ENCODE peak calls at places on chromosomes 12 and 14, in four cellular contexts. Z is trophoblast cell, X is MM.1S, J is IMR-90. Q is an unnamed sample.

GRCh38 chr12:89461649-89462612 is 62.7 kb downstream of the GALNT4 start:
- DNase-seq in Z (peak; percentile 80), X (peak; percentile 88), J (peak; percentile 82), Q (no peak)

GRCh38 chr12:14948672-14949071 is 10.3 kb upstream of the ERP27 start:
- DNase-seq in Z (peak; percentile 42), X (peak; percentile 93), J (peak; percentile 89), Q (no peak)

GRCh38 chr14:54147285-54147684 is 190.7 kb upstream of the BMP4 start:
- DNase-seq in Z (no peak), X (no peak), J (peak; percentile 12), Q (peak; percentile 79)

GRCh38 chr12:46710125-46710743 is 115.6 kb downstream of the SLC38A4 start:
- DNase-seq in Z (no peak), X (no peak), J (no peak), Q (no peak)

GRCh38 chr12:108320503-108321293 is 18.4 kb downstream of the CMKLR1 start:
- DNase-seq in Z (no peak), X (no peak), J (no peak), Q (no peak)

GRCh38 chr14:75277000-75277795 is 1.4 kb upstream of the FOS start:
- DNase-seq in Z (peak; percentile 90), X (peak; percentile 33), J (peak; percentile 89), Q (no peak)

GRCh38 chr12:97912943-97913342 is 450.3 kb downstream of the RMST start:
- DNase-seq in Z (no peak), X (no peak), J (no peak), Q (no peak)

GRCh38 chr14:31208546-31209424 is 1.2 kb upstream of the HECTD1 start:
- DNase-seq in Z (no peak), X (no peak), J (no peak), Q (no peak)

GRCh38 chr14:76761849-76762616 is 765 bp downstream of the VASH1 start:
- DNase-seq in Z (no peak), X (no peak), J (no peak), Q (no peak)

GRCh38 chr12:20272171-20272570 is 96.2 kb upstream of the PDE3A start:
- DNase-seq in Z (no peak), X (no peak), J (no peak), Q (no peak)

GRCh38 chr12:121358093-121358492 is 5.9 kb upstream of the ANAPC5 start:
- DNase-seq in Z (no peak), X (no peak), J (no peak), Q (no peak)

GRCh38 chr12:112900298-112901145 is 6.2 kb upstream of the OAS1 start:
- DNase-seq in Z (peak; percentile 76), X (peak; percentile 48), J (peak; percentile 27), Q (peak; percentile 60)

GRCh38 chr12:11814362-11814761 is 164.9 kb downstream of the ETV6 start:
- DNase-seq in Z (no peak), X (no peak), J (peak; percentile 89), Q (no peak)

GRCh38 chr14:69002069-69002468 is 23.0 kb upstream of the ACTN1 start:
- DNase-seq in Z (peak; percentile 85), X (no peak), J (no peak), Q (no peak)

GRCh38 chr12:108218911-108219310 is 89.8 kb downstream of the WSCD2 start:
- DNase-seq in Z (no peak), X (no peak), J (no peak), Q (no peak)

GRCh38 chr12:104494816-104495158 is 38.0 kb downstream of the CHST11 start:
- DNase-seq in Z (peak; percentile 15), X (peak; percentile 61), J (no peak), Q (no peak)

GRCh38 chr12:102961488-102961801 is 4.0 kb downstream of the ASCL1 start:
- DNase-seq in Z (no peak), X (no peak), J (no peak), Q (no peak)

GRCh38 chr12:65903680-65904403 is 79.6 kb downstream of the HMGA2 start:
- DNase-seq in Z (no peak), X (no peak), J (no peak), Q (no peak)

GRCh38 chr12:54173066-54173726 is 15.6 kb downstream of the SMUG1 start:
- DNase-seq in Z (peak; percentile 61), X (peak; percentile 47), J (no peak), Q (no peak)

GRCh38 chr12:40238221-40238902 is 13.6 kb downstream of the LRRK2 start:
- DNase-seq in Z (no peak), X (no peak), J (no peak), Q (no peak)

GRCh38 chr12:101238806-101239329 is 28.8 kb upstream of the SLC5A8 start:
- DNase-seq in Z (no peak), X (no peak), J (no peak), Q (no peak)

GRCh38 chr12:13198240-13198639 is 1.7 kb downstream of the EMP1 start:
- DNase-seq in Z (no peak), X (no peak), J (no peak), Q (no peak)

GRCh38 chr12:6369916-6370575 is 5.3 kb downstream of the SCNN1A start:
- DNase-seq in Z (no peak), X (no peak), J (no peak), Q (no peak)

GRCh38 chr14:54364555-54365415 is 32.0 kb upstream of the CDKN3 start:
- DNase-seq in Z (peak; percentile 4), X (no peak), J (peak; percentile 37), Q (no peak)

GRCh38 chr12:17810399-17810798 is 279.6 kb downstream of the RERGL start:
- DNase-seq in Z (no peak), X (no peak), J (no peak), Q (no peak)

GRCh38 chr12:95857799-95858198 is 953 bp upstream of the SNRPF start:
- DNase-seq in Z (no peak), X (no peak), J (no peak), Q (no peak)

GRCh38 chr12:53254816-53255545 is 13.1 kb upstream of the ESPL1 start:
- DNase-seq in Z (no peak), X (no peak), J (no peak), Q (no peak)

GRCh38 chr12:40034712-40035111 is 71.2 kb downstream of the SLC2A13 start:
- DNase-seq in Z (peak; percentile 27), X (no peak), J (peak; percentile 7), Q (no peak)

GRCh38 chr12:112418248-112418595 is 525 bp upstream of the PTPN11 start:
- DNase-seq in Z (no peak), X (peak; percentile 7), J (peak; percentile 11), Q (no peak)

GRCh38 chr12:46456356-46457334 is 84.1 kb upstream of the SLC38A2 start:
- DNase-seq in Z (no peak), X (no peak), J (peak; percentile 74), Q (no peak)

GRCh38 chr12:1161197-1161596 is 170.2 kb downstream of the ERC1 start:
- DNase-seq in Z (no peak), X (no peak), J (no peak), Q (no peak)

GRCh38 chr14:104927432-104927816 is 2.7 kb downstream of the PLD4 start:
- DNase-seq in Z (peak; percentile 25), X (no peak), J (no peak), Q (no peak)

GRCh38 chr14:104929268-104930230 is 4.9 kb downstream of the PLD4 start:
- DNase-seq in Z (no peak), X (no peak), J (no peak), Q (no peak)

GRCh38 chr14:104927901-104928300 is 3.2 kb downstream of the PLD4 start:
- DNase-seq in Z (no peak), X (no peak), J (no peak), Q (no peak)

GRCh38 chr14:104926619-104927431 is 2.1 kb downstream of the PLD4 start:
- DNase-seq in Z (no peak), X (peak; percentile 76), J (no peak), Q (no peak)

DNA sequence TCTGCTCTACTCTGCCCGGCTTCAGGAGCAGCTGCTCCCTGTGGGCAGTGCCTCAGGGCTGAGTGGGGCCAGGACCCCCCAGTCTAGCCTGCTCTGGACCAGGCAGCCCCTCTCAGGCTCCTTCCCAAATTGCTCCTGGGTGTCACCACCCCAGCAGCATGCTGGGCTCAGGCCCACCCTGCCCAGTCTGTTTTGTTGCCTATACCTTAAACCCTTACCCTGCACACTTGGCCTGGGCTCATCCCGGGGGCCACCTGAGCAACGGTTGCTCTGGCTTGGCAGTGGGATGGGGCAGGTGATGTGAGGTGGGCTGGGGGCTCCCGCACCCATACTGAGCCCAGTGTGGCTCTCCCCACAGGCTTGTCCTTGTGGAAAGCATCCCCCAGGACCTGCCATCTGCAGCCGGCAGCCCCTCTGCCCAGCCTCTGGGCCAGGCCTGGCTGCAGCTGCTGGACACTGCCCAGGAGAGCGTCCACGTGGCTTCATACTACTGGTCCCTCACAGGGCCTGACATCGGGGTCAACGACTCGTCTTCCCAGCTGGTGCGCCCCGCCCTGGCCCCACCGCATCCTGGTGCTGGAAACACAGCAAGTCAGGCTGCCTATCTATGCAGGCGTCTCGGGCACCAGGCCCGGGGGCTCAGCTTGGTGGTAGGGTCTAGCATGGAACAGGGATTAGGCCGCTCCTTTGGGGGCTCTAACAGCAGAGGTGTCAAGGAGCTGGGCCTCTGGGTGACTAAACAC is 3.9 kb downstream of the PLD4 start:
- DNase-seq in Z (no peak), X (no peak), J (no peak), Q (no peak)
- H3K9ac ChIP-seq in Z (no peak overlapping the region), X (no peak overlapping the region), J (no peak overlapping the region), Q (no peak overlapping the region)

DNA sequence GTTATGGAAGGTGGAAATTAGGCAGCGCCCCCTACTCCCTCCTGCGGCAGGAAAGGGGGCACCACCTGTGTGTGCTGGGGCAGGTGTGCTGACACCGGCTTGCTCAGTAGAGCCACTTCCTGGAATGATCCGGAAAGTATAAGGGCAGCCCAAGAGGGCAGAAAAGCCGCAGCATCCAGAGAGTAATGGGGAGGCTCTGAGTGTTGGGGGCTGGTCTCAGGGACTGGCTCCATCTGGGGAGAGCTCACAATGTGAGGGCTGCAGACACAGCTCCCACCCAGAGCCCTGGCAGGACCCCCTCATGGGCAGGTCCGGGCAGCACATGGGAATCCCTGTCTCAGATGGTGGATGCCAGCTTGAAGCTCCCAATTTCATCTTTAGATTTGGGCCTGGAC is 187.6 kb upstream of the C14orf180 start:
- DNase-seq in Z (no peak), X (no peak), J (no peak), Q (no peak)
- H3K4me1 ChIP-seq in Z (no peaks in the 10 kb centered on the region), X (no peaks in the 10 kb centered on the region), J (no peaks in the 10 kb centered on the region), Q (no peaks in the 10 kb centered on the region)

GRCh38 chr14:30016025-30016424 is 88.4 kb upstream of the PRKD1 start:
- DNase-seq in Z (no peak), X (no peak), J (no peak), Q (no peak)
- H2AFZ ChIP-seq in Z (no peak overlapping the region), X (no peak overlapping the region), J (no peak overlapping the region), Q (no peak overlapping the region)

DNA sequence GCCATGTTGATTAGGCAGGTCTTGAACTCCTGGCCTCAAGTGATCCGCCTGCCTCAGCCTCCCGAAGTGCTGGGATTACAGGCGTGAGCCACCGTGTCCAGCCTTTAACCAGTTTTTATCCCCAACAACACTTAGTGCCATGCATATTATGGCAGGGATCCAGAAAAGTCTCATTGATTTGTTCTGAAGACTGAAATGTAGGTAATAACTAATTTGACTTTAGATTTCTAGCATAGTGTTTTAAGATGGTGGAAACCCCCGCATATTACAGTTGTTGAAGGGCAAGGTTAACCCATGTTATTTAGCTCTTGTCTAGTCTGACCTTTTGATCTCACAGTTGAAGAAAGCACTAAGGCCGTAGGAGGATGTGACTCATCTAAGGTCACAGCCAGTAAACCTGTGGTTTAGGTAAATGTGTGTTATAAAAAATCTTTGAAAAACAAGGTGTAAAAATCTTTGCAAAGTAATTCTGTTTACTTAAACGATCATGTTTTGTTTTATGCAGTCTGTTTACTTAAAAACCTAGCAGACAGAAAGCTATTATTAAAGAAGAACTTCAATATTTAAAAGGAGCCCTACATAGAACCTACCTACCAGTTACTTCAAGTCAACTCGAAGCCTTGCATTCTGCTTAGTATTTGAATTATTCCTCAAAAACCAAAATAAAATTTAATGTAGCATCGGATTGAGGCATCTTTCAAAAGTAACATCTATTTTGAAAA is 24.8 kb downstream of the BICDL1 start:
- DNase-seq in Z (no peak), X (no peak), J (no peak), Q (no peak)
- H3K9ac ChIP-seq in Z (no peak overlapping the region), X (no peak overlapping the region), J (no peak overlapping the region), Q (no peak overlapping the region)